ENCODE peak calls at places on chromosomes 11 and 22, in seven cellular contexts. G is PC-3, I is PC-9, K is MM.1S, E is GM23338, C is SK-N-SH, H is GM23248. Q is an unnamed sample. For H3F3A and H4K20me1, the result is how much of the 10 kb centered on the place peaks cover.

GRCh38 chr22:43011079-43011478 is 3.9 kb downstream of the PACSIN2 start:
- DNase-seq in G (no peak), I (peak), K (no peak), E (peak), C (no peak), H (no peak), Q (no peak)

GRCh38 chr11:17559341-17560087 is 12.5 kb downstream of the OTOG start:
- DNase-seq in G (no peak), I (peak), K (no peak), E (no peak), C (no peak), H (no peak), Q (no peak)

GRCh38 chr11:13354335-13354734 is 76.7 kb downstream of the BMAL1 start:
- DNase-seq in G (peak), I (no peak), K (no peak), E (peak), C (no peak), H (peak), Q (peak)

GRCh38 chr11:43396617-43397016 is 37.9 kb downstream of the TTC17 start:
- DNase-seq in G (peak), I (peak), K (no peak), E (peak), C (no peak), H (no peak), Q (no peak)

GRCh38 chr22:45450931-45451651 is 37.6 kb downstream of the RIBC2 start:
- DNase-seq in G (no peak), I (no peak), K (no peak), E (no peak), C (no peak), H (peak), Q (no peak)

GRCh38 chr11:132045116-132045515 is 674.7 kb downstream of the NTM start:
- DNase-seq in G (no peak), I (no peak), K (no peak), E (no peak), C (no peak), H (no peak), Q (no peak)

GRCh38 chr22:17266261-17266971 is 47.2 kb upstream of the ADA2 start:
- DNase-seq in G (no peak), I (no peak), K (no peak), E (peak), C (no peak), H (no peak), Q (peak)

GRCh38 chr11:1503708-1504104 is 17.1 kb upstream of the MOB2 start:
- DNase-seq in G (no peak), I (no peak), K (no peak), E (no peak), C (peak), H (peak), Q (no peak)

GRCh38 chr22:17787159-17788022 is 13.1 kb upstream of the BID start:
- DNase-seq in G (no peak), I (no peak), K (no peak), E (no peak), C (no peak), H (peak), Q (no peak)

GRCh38 chr11:65580031-65580692 is 4.3 kb downstream of the EHBP1L1 start:
- DNase-seq in G (no peak), I (no peak), K (no peak), E (no peak), C (no peak), H (no peak), Q (no peak)

GRCh38 chr11:108752297-108752751 is 87.5 kb downstream of the DDX10 start:
- DNase-seq in G (peak), I (no peak), K (no peak), E (no peak), C (no peak), H (peak), Q (no peak)

GRCh38 chr11:19493446-19493845 is 219.2 kb upstream of the NAV2 start:
- DNase-seq in G (no peak), I (no peak), K (no peak), E (peak), C (no peak), H (no peak), Q (peak)

GRCh38 chr22:22546490-22546889 is 12.6 kb downstream of the PRAME start:
- DNase-seq in G (no peak), I (no peak), K (no peak), E (no peak), C (no peak), H (peak), Q (no peak)

GRCh38 chr11:34050967-34051348 is 573 bp upstream of the CAPRIN1 start:
- DNase-seq in G (no peak), I (peak), K (no peak), E (no peak), C (no peak), H (peak), Q (no peak)

GRCh38 chr22:44364750-44365118 is 52.0 kb upstream of the SHISAL1 start:
- DNase-seq in G (no peak), I (no peak), K (no peak), E (no peak), C (no peak), H (no peak), Q (no peak)

GRCh38 chr11:32830413-32830738 is 649 bp downstream of the PRRG4 start:
- DNase-seq in G (peak), I (peak), K (peak), E (peak), C (no peak), H (no peak), Q (no peak)

GRCh38 chr11:121536116-121536515 is 83.3 kb upstream of the SORL1-AS1 start:
- DNase-seq in G (no peak), I (no peak), K (no peak), E (peak), C (no peak), H (no peak), Q (no peak)
- H3F3A ChIP-seq in G (under half), I (under half), K (under half), E (under half), C (under half), H (under half), Q (under half)

GRCh38 chr22:39077513-39077840 is 402 bp downstream of the APOBEC3G start:
- DNase-seq in G (no peak), I (no peak), K (peak), E (no peak), C (no peak), H (no peak), Q (no peak)

GRCh38 chr22:39078329-39078728 is 1.3 kb downstream of the APOBEC3G start:
- DNase-seq in G (no peak), I (no peak), K (no peak), E (no peak), C (no peak), H (no peak), Q (no peak)

GRCh38 chr22:39070186-39070585 is 6.9 kb upstream of the APOBEC3G start:
- DNase-seq in G (no peak), I (no peak), K (no peak), E (no peak), C (no peak), H (no peak), Q (no peak)

GRCh38 chr22:39068033-39068785 is 8.9 kb upstream of the APOBEC3G start:
- DNase-seq in G (peak), I (peak), K (peak), E (no peak), C (no peak), H (no peak), Q (no peak)

DNA sequence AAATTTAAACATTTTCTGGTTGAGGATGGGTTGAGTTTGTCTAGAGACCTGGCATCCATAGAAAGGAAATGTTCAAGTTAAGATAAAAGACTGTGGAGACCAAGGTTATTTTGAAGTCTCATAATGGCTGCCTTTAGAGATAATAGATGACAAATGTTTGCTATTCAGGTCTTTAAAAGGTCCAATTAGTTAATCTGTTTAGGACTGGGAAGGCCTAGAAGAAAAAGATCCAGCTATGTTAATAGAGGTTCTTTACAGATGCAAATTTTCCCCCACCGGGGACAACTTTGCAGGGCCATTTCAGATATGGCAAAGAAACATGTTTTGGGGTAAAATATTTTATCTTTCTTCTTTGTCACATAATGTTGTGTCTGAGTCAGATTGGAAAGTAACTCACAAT is 3.1 kb upstream of the APOBEC3G start:
- DNase-seq in G (no peak), I (no peak), K (no peak), E (no peak), C (no peak), H (no peak), Q (no peak)
- H2AFZ ChIP-seq in G (no peak), I (no peak), K (peak), E (no peak), C (no peak), H (no peak), Q (no peak)

DNA sequence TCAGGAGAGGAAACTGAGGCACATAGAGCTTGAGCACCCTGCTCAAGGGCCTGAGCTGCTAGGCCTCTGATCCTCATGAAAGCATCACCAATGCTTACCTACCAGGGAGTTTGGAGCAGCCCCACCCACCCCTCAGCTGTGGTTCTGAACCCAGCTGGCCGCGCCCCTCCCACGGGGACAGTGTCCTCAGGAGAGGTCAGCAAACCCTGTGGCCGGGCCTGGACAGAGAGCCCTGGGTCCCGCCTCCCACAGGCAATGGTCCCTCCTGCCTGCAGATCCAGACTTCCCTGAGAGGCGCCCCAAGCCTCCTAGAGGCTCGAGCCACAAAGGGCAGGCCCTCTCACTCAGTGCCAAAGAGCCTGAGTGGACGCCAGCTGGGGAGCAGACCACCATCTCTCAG is 184.9 kb downstream of the BRD1 start:
- DNase-seq in G (no peak), I (no peak), K (no peak), E (no peak), C (no peak), H (no peak), Q (no peak)
- H4K20me1 ChIP-seq in G (under half), I (half or more), K (under half), E (under half), C (under half), H (under half), Q (under half)

GRCh38 chr11:73995247-73995646 is 12.6 kb upstream of the UCP2 start:
- DNase-seq in G (no peak), I (no peak), K (no peak), E (no peak), C (no peak), H (peak), Q (no peak)
- H3F3A ChIP-seq in G (under half), I (under half), K (under half), E (under half), C (under half), H (under half), Q (under half)

DNA sequence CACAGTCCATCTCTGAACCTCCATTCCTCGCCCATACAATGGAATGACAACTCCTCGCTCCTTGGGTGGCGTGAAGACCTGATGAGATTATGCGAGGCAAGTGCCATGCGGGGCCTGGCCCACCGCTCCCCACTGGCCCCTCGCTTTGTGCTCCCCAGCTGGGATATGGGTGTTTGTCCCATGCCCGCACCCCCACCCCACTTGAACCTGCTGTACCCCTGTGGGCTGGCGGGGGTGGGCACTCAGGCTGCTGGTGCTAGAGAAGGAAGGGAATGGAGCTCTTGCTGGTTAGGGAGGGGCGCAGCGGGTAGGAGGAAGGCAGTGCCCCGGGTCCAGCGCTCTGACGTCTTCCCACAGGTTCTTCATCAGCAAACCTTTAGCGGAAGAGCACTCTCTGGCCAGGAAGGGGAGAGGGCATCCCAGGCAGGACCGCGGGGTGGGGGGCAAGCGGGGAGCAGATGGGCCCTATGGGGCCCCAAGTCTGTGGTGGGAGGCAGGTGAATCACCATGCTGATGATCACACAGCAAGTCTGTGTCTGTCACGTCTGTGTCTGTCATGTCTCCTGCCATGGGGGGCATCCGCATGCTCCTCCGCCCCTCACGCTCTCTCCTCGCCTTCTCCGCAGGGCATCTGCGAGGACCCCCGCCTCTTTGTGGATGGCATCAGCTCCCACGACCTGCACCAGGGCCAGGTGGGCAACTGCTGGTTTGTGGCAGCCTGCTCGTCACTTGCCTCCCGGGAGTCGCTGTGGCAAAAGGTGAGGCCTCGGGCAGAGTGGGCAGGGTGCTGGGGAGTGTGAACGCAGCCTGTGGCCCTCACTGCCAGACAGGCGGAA is 9.4 kb upstream of the OMP start:
- DNase-seq in G (no peak), I (no peak), K (no peak), E (no peak), C (no peak), H (no peak), Q (no peak)
- H2AFZ ChIP-seq in G (no peak), I (no peak), K (no peak), E (no peak), C (no peak), H (no peak), Q (no peak)